ENCODE peak calls at places on chromosomes 4 and X, in seven cellular contexts. U, Z, G, Y, V, B and A are unnamed samples. For H3K4me1, the result is how much of the 10 kb centered on the place peaks cover.

GRCh38 chr4:15104825-15105224 is 102.5 kb downstream of the CPEB2 start:
- DNase-seq in G (peak), V (no peak), Z (peak), U (no peak), B (no peak), Y (no peak), A (no peak)

GRCh38 chrX:9866633-9867032 is 80.4 kb downstream of the SHROOM2 start:
- DNase-seq in Z (peak), B (no peak), V (no peak), U (no peak), G (no peak), Y (no peak), A (no peak)

GRCh38 chr4:181958435-181958834 is 284.8 kb upstream of the TENM3 start:
- DNase-seq in U (no peak), Z (no peak), Y (no peak), B (no peak), G (no peak), V (no peak), A (no peak)

GRCh38 chrX:80721186-80721585 is 88.5 kb downstream of the BRWD3 start:
- DNase-seq in B (no peak), Y (no peak), U (no peak), G (no peak), V (no peak), Z (no peak), A (no peak)

GRCh38 chrX:135112096-135112729 is 8.1 kb downstream of the ETDB start:
- DNase-seq in U (no peak), B (peak), Y (peak), G (peak), Z (peak), V (peak), A (peak)

GRCh38 chr4:140102406-140102805 is 51.6 kb downstream of the MAML3 start:
- DNase-seq in Y (no peak), U (no peak), V (no peak), B (no peak), G (no peak), Z (no peak), A (no peak)

GRCh38 chr4:94889961-94890360 is 132.2 kb downstream of the BMPR1B start:
- DNase-seq in V (no peak), B (no peak), Y (no peak), U (no peak), G (peak), Z (peak), A (peak)

GRCh38 chrX:97563531-97564133 is 679.9 kb downstream of the RPA4 start:
- DNase-seq in G (peak), B (no peak), V (no peak), Z (peak), U (no peak), Y (no peak), A (no peak)

GRCh38 chr4:177574446-177574845 is 132.2 kb upstream of the AGA start:
- DNase-seq in Z (peak), Y (no peak), B (no peak), V (no peak), G (no peak), U (no peak), A (peak)

GRCh38 chr4:151688785-151689043 is 72.1 kb downstream of the GATB start:
- DNase-seq in V (no peak), B (no peak), U (no peak), G (no peak), Y (no peak), Z (no peak), A (no peak)

GRCh38 chr4:110877728-110878382 is 255.0 kb upstream of the PITX2 start:
- DNase-seq in V (no peak), U (no peak), G (no peak), B (peak), Z (no peak), Y (no peak), A (no peak)

GRCh38 chr4:97215426-97215825 is 927.9 kb downstream of the STPG2 start:
- DNase-seq in G (no peak), Y (no peak), B (no peak), U (no peak), Z (no peak), V (no peak), A (peak)

GRCh38 chrX:51860679-51861078 is 32.7 kb upstream of the MAGED1 start:
- DNase-seq in G (peak), V (no peak), U (peak), B (no peak), Z (peak), Y (peak), A (peak)

GRCh38 chrX:41824551-41824950 is 98.8 kb downstream of the CASK start:
- DNase-seq in V (no peak), Y (no peak), Z (peak), U (no peak), G (peak), B (no peak), A (peak)

GRCh38 chr4:1763550-1764080 is 29.5 kb upstream of the FGFR3 start:
- DNase-seq in Z (peak), G (peak), B (no peak), U (no peak), V (no peak), Y (no peak), A (no peak)

GRCh38 chr4:78534286-78534955 is 17.1 kb upstream of the ANXA3 start:
- DNase-seq in Y (no peak), V (no peak), G (peak), U (no peak), B (no peak), Z (no peak), A (no peak)

DNA sequence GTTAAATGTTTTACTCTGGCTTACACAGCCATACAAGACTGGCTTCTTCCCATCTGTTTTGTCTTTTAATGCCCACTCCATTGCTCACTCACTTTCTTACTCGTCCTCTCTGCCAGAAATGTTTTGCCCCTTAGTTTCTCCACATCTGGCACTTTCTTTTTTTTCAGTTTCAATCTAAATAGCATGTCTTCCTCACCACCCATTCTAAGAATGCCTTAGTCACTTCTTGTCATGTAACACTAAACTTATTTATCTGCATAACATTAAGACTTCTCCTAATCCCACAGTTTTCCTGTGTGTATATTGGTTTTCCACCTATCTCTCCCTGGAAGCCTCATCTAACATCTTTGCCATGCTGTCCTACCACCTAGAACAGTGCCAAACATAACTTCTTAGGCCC is 119.3 kb downstream of the ADAMTS3 start:
- DNase-seq in B (no peak), V (no peak), Z (no peak), U (no peak), G (peak), Y (no peak), A (no peak)
- H2BK120ac ChIP-seq in B (no peak), V (no peak), Z (no peak), U (no peak), G (no peak), Y (no peak), A (no peak)

DNA sequence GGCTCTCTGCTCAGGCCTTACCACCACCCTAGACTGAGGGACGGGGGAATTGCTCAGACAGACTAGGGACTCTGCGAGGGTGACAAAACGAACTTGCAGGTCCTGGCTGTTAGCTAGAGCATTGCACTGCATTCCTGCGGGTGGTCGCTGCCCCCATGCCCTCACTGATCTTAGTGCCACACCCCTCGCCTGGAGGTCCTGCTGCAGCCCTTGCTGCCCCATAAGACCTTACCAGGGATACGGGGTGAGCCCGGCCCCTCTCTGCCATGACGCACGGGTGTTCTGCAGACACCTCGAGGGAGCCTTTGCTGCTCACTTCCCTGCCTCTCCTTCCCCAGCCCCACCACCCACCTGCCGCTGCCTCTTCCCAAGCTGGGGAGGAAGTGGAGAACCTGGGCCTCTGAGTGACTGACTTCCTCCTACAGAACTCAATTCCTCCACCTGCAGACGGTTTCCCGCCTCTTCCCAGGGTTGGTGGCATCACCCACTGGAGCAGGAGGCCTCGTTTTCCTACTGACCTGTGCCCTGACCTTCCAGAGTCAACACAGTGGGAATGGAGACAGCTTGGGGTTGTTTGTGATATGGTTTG is 19.8 kb upstream of the TBC1D14 start:
- DNase-seq in Y (no peak), V (no peak), B (no peak), Z (no peak), G (no peak), U (no peak), A (no peak)
- H3K4me1 ChIP-seq in Y (under half), V (under half), B (under half), Z (half or more), G (under half), U (under half), A (under half)

DNA sequence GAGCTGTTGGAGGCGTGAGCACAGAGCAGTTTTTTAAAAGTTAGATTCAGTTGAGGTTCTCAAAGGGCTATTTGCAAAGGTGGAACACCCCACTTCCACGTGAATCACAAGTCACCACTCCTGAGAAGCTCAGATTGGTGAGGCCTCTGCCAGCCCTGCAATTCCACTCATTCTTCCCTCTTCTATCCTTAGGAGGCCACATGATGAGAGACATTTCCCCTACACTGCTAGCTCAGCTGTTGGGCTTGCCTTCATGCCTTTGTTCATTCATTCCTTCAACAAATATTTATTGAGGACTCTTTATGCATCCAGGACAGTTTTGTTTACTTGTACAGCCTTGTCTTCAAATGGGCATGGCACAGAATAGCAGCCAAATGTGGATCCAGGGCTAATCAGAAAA is 3.7 kb downstream of the SRPX2 start:
- DNase-seq in G (no peak), Y (no peak), Z (peak), V (no peak), B (no peak), U (no peak), A (no peak)
- H2AK5ac ChIP-seq in G (peak), Y (no peak), Z (peak), V (no peak), B (no peak), U (no peak), A (no peak)

GRCh38 chrX:118614150-118614549 is 113.3 kb upstream of the IL13RA1 start:
- DNase-seq in G (no peak), Z (no peak), V (no peak), Y (no peak), U (no peak), B (no peak), A (no peak)

GRCh38 chrX:118612290-118612689 is 115.1 kb upstream of the IL13RA1 start:
- DNase-seq in U (no peak), Z (no peak), G (no peak), Y (no peak), B (no peak), V (no peak), A (no peak)

DNA sequence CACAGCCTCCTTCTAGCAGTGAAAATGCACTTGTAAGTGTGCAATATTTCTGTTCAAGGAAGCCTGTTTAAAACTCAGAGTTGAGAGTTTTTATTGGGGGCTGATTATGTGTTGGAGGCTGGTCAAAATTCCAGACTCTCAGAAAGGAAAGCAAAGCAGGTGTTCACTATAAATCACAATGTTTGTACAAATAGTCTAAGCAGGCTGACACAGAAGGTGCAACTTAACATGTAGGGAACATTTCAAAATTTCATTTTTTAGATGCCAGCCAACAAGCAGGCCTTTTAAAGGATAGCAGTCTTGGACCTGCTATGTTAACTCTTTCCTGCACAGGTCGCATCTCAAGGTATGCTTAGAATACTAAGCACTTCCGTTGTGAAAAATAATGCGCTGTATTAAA is 112.3 kb upstream of the IL13RA1 start:
- DNase-seq in B (no peak), G (no peak), V (no peak), Z (no peak), U (no peak), Y (no peak), A (no peak)
- H2BK120ac ChIP-seq in B (no peak), G (no peak), V (no peak), Z (no peak), U (no peak), Y (no peak), A (no peak)

DNA sequence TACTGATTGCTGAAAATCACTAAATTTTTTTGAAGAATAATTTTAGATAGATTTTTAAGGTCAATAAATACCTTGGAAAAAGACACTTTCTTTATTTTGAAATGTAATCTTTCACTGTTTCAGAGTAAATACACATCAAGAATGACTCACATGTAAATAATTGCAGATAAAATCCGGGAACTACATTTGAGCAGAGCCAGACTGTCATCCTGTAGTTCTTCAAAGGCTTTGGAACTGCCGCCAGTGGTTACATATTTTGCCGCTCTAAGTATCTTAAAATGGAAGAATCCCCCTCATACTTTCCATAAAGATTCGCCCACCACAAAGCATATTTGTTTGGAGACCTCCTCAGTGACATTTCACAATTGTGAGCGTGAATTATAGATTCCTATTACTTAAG is 607.9 kb upstream of the ZFP42 start:
- DNase-seq in U (no peak), Y (no peak), V (no peak), B (peak), Z (peak), G (peak), A (no peak)
- H3K4me1 ChIP-seq in U (under half), Y (under half), V (under half), B (under half), Z (under half), G (under half), A (under half)

DNA sequence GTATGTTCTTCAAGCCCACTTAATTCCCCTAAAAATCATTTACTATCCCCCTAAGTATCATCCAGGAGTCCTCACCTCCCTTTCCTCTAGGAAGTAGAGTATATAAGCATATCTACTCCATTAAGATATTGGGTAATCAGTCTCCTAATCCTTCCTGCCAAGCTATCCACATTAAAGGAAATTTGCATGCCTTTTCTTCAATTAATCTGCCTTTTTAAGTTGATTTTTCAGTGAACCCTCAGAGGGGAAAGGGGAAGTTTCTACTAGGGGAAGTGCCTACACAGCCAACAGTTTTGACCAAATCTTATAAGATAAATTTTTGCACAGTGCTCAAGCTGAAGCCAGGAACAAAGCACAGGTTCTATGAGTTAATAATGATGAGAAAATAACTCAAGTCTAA is 222.8 kb downstream of the NLGN4X start:
- DNase-seq in V (no peak), U (no peak), Y (no peak), G (no peak), Z (no peak), B (no peak), A (no peak)
- H2AK5ac ChIP-seq in V (no peak), U (no peak), Y (no peak), G (no peak), Z (no peak), B (no peak), A (no peak)

DNA sequence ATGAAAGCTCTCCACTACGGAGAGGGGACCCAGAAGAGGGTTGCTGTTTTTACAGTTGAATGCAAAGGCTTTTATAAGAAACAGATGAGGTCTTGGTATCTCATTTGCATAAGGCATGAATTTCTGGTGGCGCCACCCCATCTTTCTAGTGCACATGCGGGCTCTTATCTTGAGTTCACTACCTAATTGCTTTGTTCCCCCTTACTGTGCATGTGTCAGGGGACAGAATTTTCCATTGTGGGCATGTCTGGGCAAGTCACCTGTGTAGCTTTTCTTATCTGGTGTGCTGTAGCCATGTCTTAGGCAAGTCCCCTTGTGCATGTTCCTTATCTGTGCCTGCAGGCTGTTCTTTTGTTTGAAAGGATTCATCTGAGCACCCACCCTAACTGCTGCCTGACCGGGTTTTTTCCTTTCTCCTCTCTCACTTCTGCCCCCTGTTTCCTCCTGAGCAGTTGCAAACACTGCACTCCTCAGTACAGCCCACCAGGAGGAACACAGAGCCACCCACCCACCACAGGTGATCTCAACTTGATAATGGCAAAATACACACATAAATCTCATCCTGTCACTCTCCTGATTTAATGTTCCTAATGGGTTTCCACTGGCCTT is 29.3 kb upstream of the IL9R start:
- DNase-seq in U (no peak), G (no peak), Y (no peak), Z (no peak), B (no peak), V (no peak), A (no peak)
- H2BK120ac ChIP-seq in U (no peak), G (no peak), Y (no peak), Z (no peak), B (no peak), V (no peak), A (no peak)